ENCODE peak calls at places on chromosomes 13 and 19, in nine cellular contexts. K, M, I, C, U, P, H, Y and S are unnamed samples.

GRCh38 chr13:107069107-107069776 is 501.3 kb upstream of the ARGLU1 start:
- DNase-seq in U (no peak), H (peak), K (no peak), C (peak), I (no peak), M (no peak), P (no peak), Y (no peak), S (no peak)

GRCh38 chr13:24670927-24671326 is 9.3 kb upstream of the ATP12A start:
- DNase-seq in P (peak), K (peak), C (no peak), H (peak), I (no peak), Y (no peak), U (peak), M (no peak), S (no peak)

GRCh38 chr13:47211106-47211505 is 314.3 kb upstream of the HTR2A start:
- DNase-seq in K (no peak), C (no peak), P (no peak), I (peak), H (peak), M (no peak), Y (no peak), U (no peak), S (no peak)

GRCh38 chr13:73657821-73658540 is 476.2 kb downstream of the KLF12 start:
- DNase-seq in U (no peak), H (no peak), C (no peak), P (no peak), I (peak), M (no peak), Y (peak), K (no peak), S (no peak)

GRCh38 chr19:13153627-13154240 is 3.5 kb downstream of the IER2 start:
- DNase-seq in H (no peak), M (no peak), Y (peak), P (peak), I (peak), U (peak), K (peak), C (peak), S (no peak)

GRCh38 chr13:84744203-84744602 is 861.9 kb upstream of the SLITRK1 start:
- DNase-seq in M (no peak), U (no peak), P (no peak), H (no peak), Y (no peak), C (no peak), K (no peak), I (no peak), S (no peak)

GRCh38 chr19:49120325-49120683 is 960 bp downstream of the PPFIA3 start:
- DNase-seq in C (no peak), U (no peak), M (no peak), K (no peak), Y (no peak), I (no peak), H (no peak), P (no peak), S (no peak)

GRCh38 chr13:56735537-56735942 is 405.2 kb upstream of the PRR20A start:
- DNase-seq in H (no peak), K (no peak), U (no peak), I (no peak), M (no peak), Y (no peak), P (no peak), C (no peak), S (no peak)

GRCh38 chr13:33743438-33744368 is 74.2 kb upstream of the RFC3 start:
- DNase-seq in I (no peak), H (no peak), U (no peak), K (no peak), C (no peak), P (no peak), M (no peak), Y (no peak), S (no peak)

GRCh38 chr19:52991021-52991420 is 22.7 kb upstream of the ERVV-1 start:
- DNase-seq in I (no peak), C (no peak), Y (no peak), M (no peak), U (no peak), K (no peak), P (no peak), H (no peak), S (no peak)

GRCh38 chr19:18280247-18281081 is 958 bp downstream of the JUND start:
- DNase-seq in C (peak), K (peak), Y (peak), I (peak), M (peak), P (peak), U (peak), H (peak), S (peak)

GRCh38 chr13:33489563-33489962 is 204.0 kb upstream of the STARD13 start:
- DNase-seq in M (no peak), P (no peak), K (no peak), U (no peak), Y (no peak), C (no peak), I (no peak), H (no peak), S (no peak)